ENCODE peak calls at places on chromosomes 3 and 15, in nine cellular contexts. E, C, B, J, W, G, O, A and I are unnamed samples.

GRCh38 chr3:155500429-155500828 is 206.9 kb upstream of the STRIT1 start:
- DNase-seq in E (no peak), C (no peak), B (no peak), J (no peak), W (no peak), G (no peak), O (no peak), A (no peak), I (no peak)

GRCh38 chr3:71951842-71952241 is 166.9 kb upstream of the PROK2 start:
- DNase-seq in E (no peak), C (no peak), B (no peak), J (no peak), W (no peak), G (no peak), O (no peak), A (no peak), I (no peak)

GRCh38 chr3:2511356-2511755 is 412.7 kb downstream of the CNTN4 start:
- DNase-seq in E (no peak), C (no peak), B (no peak), J (peak), W (no peak), G (no peak), O (no peak), A (no peak), I (no peak)

GRCh38 chr3:111362286-111363009 is 179.5 kb upstream of the CD96 start:
- DNase-seq in E (no peak), C (no peak), B (no peak), J (no peak), W (no peak), G (no peak), O (no peak), A (no peak), I (no peak)

GRCh38 chr15:88077249-88077810 is 179.2 kb downstream of the NTRK3 start:
- DNase-seq in E (no peak), C (no peak), B (no peak), J (no peak), W (no peak), G (no peak), O (no peak), A (no peak), I (no peak)

GRCh38 chr3:53198256-53198977 is 37.4 kb downstream of the PRKCD start:
- DNase-seq in E (no peak), C (no peak), B (no peak), J (no peak), W (no peak), G (no peak), O (no peak), A (no peak), I (no peak)

GRCh38 chr15:52247032-52247431 is 48.6 kb downstream of the MYO5C start:
- DNase-seq in E (no peak), C (no peak), B (no peak), J (no peak), W (no peak), G (no peak), O (no peak), A (no peak), I (no peak)

GRCh38 chr3:10550705-10551104 is 45.3 kb upstream of the ATP2B2 start:
- DNase-seq in E (no peak), C (no peak), B (no peak), J (no peak), W (no peak), G (no peak), O (no peak), A (no peak), I (no peak)

GRCh38 chr3:139460529-139460928 is 15.8 kb downstream of the RBP2 start:
- DNase-seq in E (no peak), C (no peak), B (no peak), J (no peak), W (no peak), G (no peak), O (no peak), A (no peak), I (no peak)

GRCh38 chr3:32154180-32154579 is 47.8 kb downstream of the GPD1L start:
- DNase-seq in E (no peak), C (no peak), B (no peak), J (no peak), W (no peak), G (no peak), O (no peak), A (no peak), I (no peak)

GRCh38 chr3:194141415-194142155 is 5.6 kb downstream of the HES1 start:
- DNase-seq in E (peak), C (peak), B (peak), J (peak), W (peak), G (no peak), O (peak), A (peak), I (peak)

GRCh38 chr3:110814170-110815007 is 257.2 kb upstream of the NECTIN3 start:
- DNase-seq in E (no peak), C (no peak), B (peak), J (no peak), W (no peak), G (peak), O (no peak), A (no peak), I (peak)

GRCh38 chr3:26498192-26498591 is 124.4 kb upstream of the LRRC3B start:
- DNase-seq in E (no peak), C (no peak), B (no peak), J (no peak), W (no peak), G (no peak), O (no peak), A (no peak), I (no peak)

GRCh38 chr3:128505771-128506170 is 12.8 kb upstream of the GATA2 start:
- DNase-seq in E (no peak), C (no peak), B (no peak), J (no peak), W (no peak), G (no peak), O (no peak), A (no peak), I (no peak)

GRCh38 chr15:68335251-68335650 is 57.7 kb downstream of the FEM1B start:
- DNase-seq in E (no peak), C (no peak), B (no peak), J (no peak), W (no peak), G (no peak), O (no peak), A (no peak), I (no peak)

GRCh38 chr3:128867200-128868125 is 12.0 kb upstream of the ACAD9 start:
- DNase-seq in E (no peak), C (no peak), B (no peak), J (no peak), W (no peak), G (no peak), O (no peak), A (no peak), I (peak)

GRCh38 chr3:149163066-149163465 is 33.6 kb downstream of the HPS3 start:
- DNase-seq in E (no peak), C (no peak), B (no peak), J (no peak), W (no peak), G (no peak), O (no peak), A (no peak), I (peak)

GRCh38 chr3:169534439-169534838 is 129.1 kb downstream of the MECOM start:
- DNase-seq in E (no peak), C (no peak), B (no peak), J (no peak), W (no peak), G (no peak), O (no peak), A (no peak), I (no peak)